ENCODE peak calls at places on chromosomes 13 and 19, in six cellular contexts. P, A, O, F, C and K are unnamed samples.

GRCh38 chr19:49683814-49684250 is 5.6 kb upstream of the ADM5 start:
- DNase-seq in P (no peak), F (no peak), A (no peak), O (no peak), C (no peak), K (no peak)

GRCh38 chr19:49558591-49558990 is 21.8 kb downstream of the NOSIP start:
- DNase-seq in O (no peak), C (no peak), A (no peak), F (no peak), P (no peak), K (no peak)

GRCh38 chr13:27635256-27635655 is 13.6 kb downstream of the POLR1D start:
- DNase-seq in O (peak), A (no peak), C (no peak), P (no peak), F (no peak), K (no peak)

GRCh38 chr19:56253737-56254136 is 18.8 kb upstream of the EDDM13 start:
- DNase-seq in P (peak), A (peak), C (no peak), O (peak), F (no peak), K (peak)

GRCh38 chr19:58374200-58374599 is 6.6 kb downstream of the ZNF837 start:
- DNase-seq in O (no peak), A (no peak), F (no peak), C (no peak), P (no peak), K (no peak)

GRCh38 chr13:48866204-48866603 is 109.5 kb upstream of the FNDC3A start:
- DNase-seq in P (no peak), O (no peak), A (no peak), F (no peak), C (no peak), K (no peak)

GRCh38 chr19:4583961-4584669 is 24.6 kb upstream of the SEMA6B start:
- DNase-seq in C (no peak), P (no peak), O (peak), A (no peak), F (no peak), K (peak)

GRCh38 chr13:42544246-42544915 is 29.6 kb upstream of the TNFSF11 start:
- DNase-seq in A (no peak), O (peak), F (no peak), C (peak), P (no peak), K (no peak)

GRCh38 chr13:26502826-26503225 is 54.7 kb upstream of the WASF3 start:
- DNase-seq in A (no peak), C (peak), O (peak), P (peak), F (no peak), K (peak)

GRCh38 chr19:48551437-48552302 is at the start of gene SULT2B1:
- DNase-seq in O (peak), P (no peak), F (peak), C (peak), A (no peak), K (peak)

GRCh38 chr13:102817241-102817640 is 18.3 kb downstream of the BIVM start:
- DNase-seq in C (no peak), A (no peak), O (no peak), P (no peak), F (no peak), K (no peak)

GRCh38 chr13:112760440-112760839 is 70.6 kb downstream of the ATP11A start:
- DNase-seq in A (no peak), P (no peak), F (no peak), C (no peak), O (peak), K (peak)

GRCh38 chr13:51632643-51633357 is 48.5 kb downstream of the WDFY2 start:
- DNase-seq in C (peak), F (no peak), P (no peak), O (no peak), A (no peak), K (no peak)

GRCh38 chr13:39417131-39417530 is 185.9 kb downstream of the LHFPL6 start:
- DNase-seq in P (no peak), A (no peak), O (no peak), F (no peak), C (no peak), K (no peak)

GRCh38 chr19:14519245-14519859 is 1.2 kb upstream of the DNAJB1 start:
- DNase-seq in F (no peak), A (no peak), O (no peak), P (no peak), C (no peak), K (no peak)

GRCh38 chr19:17680235-17680722 is 7.9 kb downstream of the UNC13A start:
- DNase-seq in P (no peak), C (peak), O (peak), F (peak), A (peak), K (peak)

GRCh38 chr19:3593156-3593555 is 7.9 kb downstream of the GIPC3 start:
- DNase-seq in P (no peak), C (no peak), O (no peak), A (no peak), F (no peak), K (no peak)

GRCh38 chr13:75687145-75687763 is 51.1 kb downstream of the LMO7 start:
- DNase-seq in A (no peak), O (peak), P (no peak), F (no peak), C (no peak), K (peak)

GRCh38 chr19:1618157-1619093 is 13.2 kb upstream of the UQCR11 start:
- DNase-seq in A (no peak), O (peak), P (no peak), F (no peak), C (peak), K (peak)

GRCh38 chr19:40594657-40595077 is 6.5 kb upstream of the LTBP4 start:
- DNase-seq in O (peak), F (no peak), P (no peak), A (no peak), C (no peak), K (peak)

GRCh38 chr13:70255406-70255991 is 147.2 kb upstream of the KLHL1 start:
- DNase-seq in F (no peak), O (no peak), P (no peak), A (no peak), C (no peak), K (no peak)

GRCh38 chr13:113086031-113086750 is 19.4 kb upstream of the F7 start:
- DNase-seq in O (no peak), P (no peak), A (no peak), F (no peak), C (no peak), K (no peak)

GRCh38 chr19:50568321-50569022 is at the start of gene LRRC4B:
- DNase-seq in O (no peak), F (no peak), P (no peak), A (no peak), C (no peak), K (no peak)

GRCh38 chr13:80105350-80105749 is 235.6 kb downstream of the SPRY2 start:
- DNase-seq in C (no peak), F (no peak), P (no peak), O (no peak), A (no peak), K (no peak)

GRCh38 chr13:84479656-84480055 is 597.4 kb upstream of the SLITRK1 start:
- DNase-seq in F (no peak), O (peak), P (no peak), A (no peak), C (no peak), K (peak)

GRCh38 chr19:32287811-32288227 is 57.6 kb upstream of the ZNF507 start:
- DNase-seq in F (peak), O (peak), C (peak), A (no peak), P (peak), K (peak)

GRCh38 chr19:3801412-3802096 is 15.4 kb upstream of the MATK start:
- DNase-seq in P (no peak), A (peak), F (peak), C (peak), O (peak), K (peak)

GRCh38 chr19:49165111-49165750 is 7.6 kb downstream of the TRPM4 start:
- DNase-seq in O (peak), P (no peak), C (peak), A (no peak), F (peak), K (peak)

GRCh38 chr19:33595783-33596182 is 26.0 kb upstream of the CHST8 start:
- DNase-seq in A (no peak), O (no peak), C (no peak), P (no peak), F (no peak), K (no peak)

GRCh38 chr19:56167064-56167578 is 8.7 kb upstream of the GALP start:
- DNase-seq in C (no peak), O (peak), A (no peak), F (no peak), P (no peak), K (peak)

GRCh38 chr19:41427647-41428480 is 690 bp upstream of the B3GNT8 start:
- DNase-seq in P (no peak), C (peak), O (peak), A (peak), F (peak), K (no peak)

GRCh38 chr13:108269601-108270328 is at the start of gene TNFSF13B:
- DNase-seq in F (peak), P (no peak), C (peak), O (peak), A (peak), K (no peak)

GRCh38 chr19:35074426-35075201 is 33.1 kb downstream of the HPN start:
- DNase-seq in P (no peak), A (no peak), C (no peak), F (no peak), O (no peak), K (no peak)

GRCh38 chr19:2537544-2537943 is 61.6 kb downstream of the GADD45B start:
- DNase-seq in A (no peak), O (no peak), C (no peak), F (no peak), P (no peak), K (no peak)

GRCh38 chr19:27776020-27776419 is 1436.9 kb downstream of the UQCRFS1 start:
- DNase-seq in A (no peak), P (no peak), F (peak), C (no peak), O (peak), K (peak)

GRCh38 chr13:76822691-76823267 is 63.4 kb downstream of the KCTD12 start:
- DNase-seq in P (no peak), O (peak), A (no peak), C (no peak), F (no peak), K (peak)

GRCh38 chr19:27906081-27906480 is 1306.9 kb downstream of the UQCRFS1 start:
- DNase-seq in A (no peak), O (no peak), P (no peak), F (no peak), C (no peak), K (no peak)

GRCh38 chr19:1598777-1599459 is 6.3 kb upstream of the MBD3 start:
- DNase-seq in F (no peak), C (no peak), A (no peak), O (no peak), P (no peak), K (no peak)

GRCh38 chr13:71830736-71831135 is 36.3 kb downstream of the DACH1 start:
- DNase-seq in P (no peak), C (no peak), A (no peak), F (no peak), O (no peak), K (no peak)

GRCh38 chr13:95457294-95457693 is 95.2 kb upstream of the CLDN10 start:
- DNase-seq in A (no peak), F (no peak), C (no peak), P (no peak), O (no peak), K (no peak)

GRCh38 chr13:95463516-95463915 is 89.0 kb upstream of the CLDN10 start:
- DNase-seq in O (peak), C (no peak), P (no peak), F (no peak), A (no peak), K (no peak)

GRCh38 chr13:95456837-95457236 is 95.7 kb upstream of the CLDN10 start:
- DNase-seq in C (no peak), O (no peak), P (no peak), F (no peak), A (no peak), K (no peak)

DNA sequence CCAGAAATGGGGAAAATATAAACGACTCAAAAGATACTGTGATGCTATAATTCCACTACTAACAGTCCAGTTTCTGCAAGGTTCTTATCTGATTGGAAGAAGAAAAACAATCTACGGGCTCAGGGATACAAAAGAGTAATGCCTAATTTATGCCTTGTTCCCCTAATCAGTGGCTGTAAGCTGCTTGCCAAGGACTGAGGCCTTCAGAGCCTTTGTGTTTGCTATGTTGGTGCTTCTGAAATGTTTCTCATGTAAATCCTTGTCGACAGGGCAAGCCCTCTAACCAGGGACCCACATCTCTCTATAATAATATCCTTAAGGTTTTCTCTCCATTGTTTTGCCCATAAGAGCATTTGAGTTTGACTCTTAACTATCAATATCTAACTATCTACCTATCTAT is 89.7 kb upstream of the CLDN10 start:
- DNase-seq in A (no peak), P (no peak), O (no peak), F (no peak), C (no peak), K (no peak)
- H3K4me3 ChIP-seq in A (no peak), P (no peak), O (no peak), F (no peak), C (no peak), K (no peak)

GRCh38 chr13:78674638-78675037 is 15.7 kb upstream of the OBI1 start:
- DNase-seq in O (no peak), F (no peak), P (no peak), A (no peak), C (no peak), K (no peak)

GRCh38 chr13:78675112-78675511 is 16.2 kb upstream of the OBI1 start:
- DNase-seq in A (no peak), P (no peak), F (no peak), C (no peak), O (no peak), K (no peak)

GRCh38 chr13:78679329-78679728 is 20.4 kb upstream of the OBI1 start:
- DNase-seq in O (no peak), P (no peak), A (no peak), F (no peak), C (no peak), K (no peak)

GRCh38 chr13:78680611-78681010 is 21.7 kb upstream of the OBI1 start:
- DNase-seq in C (no peak), O (no peak), A (no peak), F (no peak), P (no peak), K (peak)

GRCh38 chr13:78680064-78680463 is 21.1 kb upstream of the OBI1 start:
- DNase-seq in A (no peak), F (no peak), P (no peak), C (no peak), O (no peak), K (no peak)
- H3K4me3 ChIP-seq in A (no peak), F (no peak), P (no peak), C (no peak), O (no peak), K (no peak)

GRCh38 chr13:110308377-110309158 is 1.5 kb downstream of the COL4A2 start:
- DNase-seq in C (peak), P (no peak), F (no peak), A (no peak), O (peak), K (peak)
- H3K4me3 ChIP-seq in C (peak), P (peak), F (peak), A (no peak), O (peak), K (peak)

GRCh38 chr19:38650180-38650775 is 2.8 kb downstream of the ACTN4 start:
- DNase-seq in F (no peak), C (no peak), P (no peak), O (peak), A (no peak), K (no peak)

GRCh38 chr19:38647368-38647965 is at the start of gene ACTN4:
- DNase-seq in A (peak), C (peak), F (peak), O (peak), P (peak), K (peak)

GRCh38 chr19:38647966-38648788 is 728 bp downstream of the ACTN4 start:
- DNase-seq in P (no peak), F (no peak), C (no peak), O (no peak), A (no peak), K (no peak)

GRCh38 chr19:38649305-38650179 is 2.1 kb downstream of the ACTN4 start:
- DNase-seq in O (peak), F (peak), A (no peak), P (no peak), C (peak), K (peak)

DNA sequence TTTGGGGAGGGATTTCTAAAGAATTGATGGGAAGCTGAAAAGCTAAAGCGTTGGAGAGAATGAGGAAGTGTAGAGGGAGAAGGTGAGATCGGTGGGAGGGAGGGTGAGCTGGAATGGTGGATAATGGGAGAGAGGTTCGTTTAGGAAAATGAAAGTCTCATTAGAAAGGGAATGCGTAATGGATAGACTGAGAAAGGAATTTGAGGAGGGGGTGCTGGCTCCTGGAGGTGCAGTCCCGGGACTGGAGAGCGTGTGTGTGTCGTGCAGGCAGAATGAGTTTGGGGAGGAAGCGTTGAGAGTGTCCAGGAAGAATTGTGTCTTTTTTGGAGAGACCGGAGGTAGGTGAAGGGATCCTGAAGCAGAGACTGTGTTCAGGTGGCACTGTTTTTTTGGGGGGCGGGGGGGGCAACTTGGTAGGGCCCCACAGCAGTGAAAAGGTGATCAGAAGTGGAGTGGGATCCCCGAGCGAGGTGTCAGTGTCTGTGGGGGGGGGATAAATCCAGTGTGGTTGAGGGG is 1.4 kb downstream of the ACTN4 start:
- DNase-seq in P (no peak), C (no peak), O (no peak), F (no peak), A (no peak), K (no peak)
- H3K4me3 ChIP-seq in P (peak), C (peak), O (peak), F (peak), A (peak), K (peak)

GRCh38 chr19:16626796-16627193 is 1.2 kb downstream of the MED26 start:
- DNase-seq in P (no peak), A (no peak), F (no peak), O (no peak), C (no peak), K (no peak)

GRCh38 chr19:16627194-16627927 is 643 bp downstream of the MED26 start:
- DNase-seq in C (peak), F (peak), A (no peak), P (no peak), O (peak), K (no peak)

GRCh38 chr19:16623576-16623975 is 4.4 kb downstream of the MED26 start:
- DNase-seq in O (no peak), P (no peak), C (no peak), F (no peak), A (no peak), K (no peak)

GRCh38 chr19:16624236-16624635 is 3.8 kb downstream of the MED26 start:
- DNase-seq in P (no peak), F (peak), C (no peak), A (no peak), O (no peak), K (no peak)

GRCh38 chr19:16625183-16625958 is 2.6 kb downstream of the MED26 start:
- DNase-seq in O (peak), P (no peak), C (no peak), A (no peak), F (peak), K (no peak)
- H3K4me3 ChIP-seq in O (no peak), P (no peak), C (no peak), A (no peak), F (peak), K (peak)